ENCODE peak calls at places on chromosomes 5 and 9, in seven cellular contexts. One of them, this sample, is unnamed.

GRCh38 chr9:20320921-20321320 is 301.4 kb downstream of the MLLT3 start:
- DNase-seq in A549: no peak
- DNase-seq in neural crest cell: no peak
- DNase-seq in glutamatergic neuron: no peak
- DNase-seq in neural progenitor cell: no peak
- DNase-seq in H9: no peak
- DNase-seq in Calu3: no peak
- DNase-seq in this sample: no peak

GRCh38 chr5:42612997-42613396 is 143.6 kb upstream of the CCDC152 start:
- DNase-seq in A549: no peak
- DNase-seq in neural crest cell: no peak
- DNase-seq in glutamatergic neuron: no peak
- DNase-seq in neural progenitor cell: no peak
- DNase-seq in H9: no peak
- DNase-seq in Calu3: no peak
- DNase-seq in this sample: no peak

GRCh38 chr5:133679534-133679933 is 67.2 kb upstream of the FSTL4 start:
- DNase-seq in A549: no peak
- DNase-seq in neural crest cell: no peak
- DNase-seq in glutamatergic neuron: no peak
- DNase-seq in neural progenitor cell: no peak
- DNase-seq in H9: no peak
- DNase-seq in Calu3: no peak
- DNase-seq in this sample: no peak

GRCh38 chr5:149367249-149367971 is 9.6 kb downstream of the PCYOX1L start:
- DNase-seq in A549: peak; percentile 82
- DNase-seq in neural crest cell: peak; percentile 77
- DNase-seq in glutamatergic neuron: peak; percentile 81
- DNase-seq in neural progenitor cell: peak; percentile 91
- DNase-seq in H9: peak; percentile 88
- DNase-seq in Calu3: peak; percentile 89
- DNase-seq in this sample: peak; percentile 81

GRCh38 chr9:27549196-27549737 is 19.7 kb upstream of the MOB3B start:
- DNase-seq in A549: no peak
- DNase-seq in neural crest cell: no peak
- DNase-seq in glutamatergic neuron: no peak
- DNase-seq in neural progenitor cell: no peak
- DNase-seq in H9: no peak
- DNase-seq in Calu3: no peak
- DNase-seq in this sample: no peak

GRCh38 chr9:35074791-35075190 is 2.4 kb upstream of the VCP start:
- DNase-seq in A549: no peak
- DNase-seq in neural crest cell: no peak
- DNase-seq in glutamatergic neuron: no peak
- DNase-seq in neural progenitor cell: no peak
- DNase-seq in H9: no peak
- DNase-seq in Calu3: no peak
- DNase-seq in this sample: no peak

GRCh38 chr5:80124519-80124918 is 89.4 kb downstream of the THBS4 start:
- DNase-seq in A549: no peak
- DNase-seq in neural crest cell: no peak
- DNase-seq in glutamatergic neuron: no peak
- DNase-seq in neural progenitor cell: no peak
- DNase-seq in H9: no peak
- DNase-seq in Calu3: no peak
- DNase-seq in this sample: no peak

GRCh38 chr9:78238061-78239038 is 2.5 kb downstream of the CEP78 start:
- DNase-seq in A549: no peak
- DNase-seq in neural crest cell: no peak
- DNase-seq in glutamatergic neuron: no peak
- DNase-seq in neural progenitor cell: peak; percentile 6
- DNase-seq in H9: no peak
- DNase-seq in Calu3: no peak
- DNase-seq in this sample: no peak

GRCh38 chr5:34657550-34657921 is 1.4 kb downstream of the RAI14 start:
- DNase-seq in A549: peak; percentile 33
- DNase-seq in neural crest cell: peak; percentile 22
- DNase-seq in glutamatergic neuron: peak; percentile 69
- DNase-seq in neural progenitor cell: peak; percentile 69
- DNase-seq in H9: no peak
- DNase-seq in Calu3: peak; percentile 15
- DNase-seq in this sample: peak; percentile 50

GRCh38 chr9:135040892-135041291 is 46.6 kb upstream of the OLFM1 start:
- DNase-seq in A549: no peak
- DNase-seq in neural crest cell: no peak
- DNase-seq in glutamatergic neuron: no peak
- DNase-seq in neural progenitor cell: no peak
- DNase-seq in H9: no peak
- DNase-seq in Calu3: no peak
- DNase-seq in this sample: no peak

GRCh38 chr5:33984671-33985124 is at the start of gene SLC45A2:
- DNase-seq in A549: no peak
- DNase-seq in neural crest cell: no peak
- DNase-seq in glutamatergic neuron: no peak
- DNase-seq in neural progenitor cell: no peak
- DNase-seq in H9: no peak
- DNase-seq in Calu3: no peak
- DNase-seq in this sample: no peak

GRCh38 chr5:133049726-133050048 is 2.1 kb upstream of the HSPA4 start:
- DNase-seq in A549: peak; percentile 49
- DNase-seq in neural crest cell: no peak
- DNase-seq in glutamatergic neuron: no peak
- DNase-seq in neural progenitor cell: no peak
- DNase-seq in H9: no peak
- DNase-seq in Calu3: no peak
- DNase-seq in this sample: no peak

GRCh38 chr5:81803812-81804211 is 52.9 kb upstream of the SSBP2 start:
- DNase-seq in A549: no peak
- DNase-seq in neural crest cell: no peak
- DNase-seq in glutamatergic neuron: no peak
- DNase-seq in neural progenitor cell: no peak
- DNase-seq in H9: no peak
- DNase-seq in Calu3: no peak
- DNase-seq in this sample: no peak

GRCh38 chr9:114570742-114571141 is 16.8 kb upstream of the ATP6V1G1 start:
- DNase-seq in A549: no peak
- DNase-seq in neural crest cell: no peak
- DNase-seq in glutamatergic neuron: no peak
- DNase-seq in neural progenitor cell: no peak
- DNase-seq in H9: no peak
- DNase-seq in Calu3: no peak
- DNase-seq in this sample: no peak

GRCh38 chr5:171596391-171596878 is 177.0 kb downstream of the FGF18 start:
- DNase-seq in A549: no peak
- DNase-seq in neural crest cell: no peak
- DNase-seq in glutamatergic neuron: no peak
- DNase-seq in neural progenitor cell: no peak
- DNase-seq in H9: peak; percentile 68
- DNase-seq in Calu3: peak; percentile 62
- DNase-seq in this sample: no peak

GRCh38 chr5:116564756-116565593 is 9.6 kb downstream of the SEMA6A start:
- DNase-seq in A549: no peak
- DNase-seq in neural crest cell: no peak
- DNase-seq in glutamatergic neuron: no peak
- DNase-seq in neural progenitor cell: no peak
- DNase-seq in H9: no peak
- DNase-seq in Calu3: no peak
- DNase-seq in this sample: no peak

GRCh38 chr9:33517373-33517772 is 6.7 kb upstream of the ANKRD18B start:
- DNase-seq in A549: peak; percentile 65
- DNase-seq in neural crest cell: no peak
- DNase-seq in glutamatergic neuron: no peak
- DNase-seq in neural progenitor cell: peak; percentile 39
- DNase-seq in H9: no peak
- DNase-seq in Calu3: peak; percentile 25
- DNase-seq in this sample: no peak

DNA sequence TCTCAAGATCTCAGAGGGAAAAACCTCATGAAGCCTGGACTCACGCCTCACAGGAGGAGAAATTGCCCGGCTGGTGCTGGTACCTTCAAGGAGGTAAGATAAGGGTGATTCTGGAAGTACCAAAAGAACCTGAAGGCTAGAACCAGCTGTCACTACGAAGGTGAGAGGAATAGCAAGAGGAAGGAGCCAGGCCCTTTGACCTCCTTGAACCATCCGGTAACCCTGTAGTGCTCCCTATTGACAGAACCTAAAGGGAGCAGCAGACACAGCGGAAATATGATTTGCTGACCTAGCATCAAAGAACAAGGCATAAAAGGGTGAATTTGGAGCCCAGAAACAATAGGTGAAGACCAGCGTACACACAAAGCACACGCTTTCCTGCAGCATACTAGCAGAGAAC is 92.2 kb downstream of the DOCK8 start:
- DNase-seq in A549: peak; percentile 28
- DNase-seq in neural crest cell: no peak
- DNase-seq in glutamatergic neuron: no peak
- DNase-seq in neural progenitor cell: peak; percentile 13
- DNase-seq in H9: peak; percentile 35
- DNase-seq in Calu3: no peak
- DNase-seq in this sample: no peak
- TF ChIP-seq CTCF in A549: peak; percentile 15
- TF ChIP-seq CTCF in neural crest cell: no peak
- TF ChIP-seq CTCF in glutamatergic neuron: no peak
- TF ChIP-seq CTCF in neural progenitor cell: peak; percentile 26
- TF ChIP-seq CTCF in H9: peak; percentile 59
- TF ChIP-seq CTCF in Calu3: no peak
- TF ChIP-seq CTCF in this sample: no peak

GRCh38 chr5:55694152-55694830 is 17.8 kb downstream of the SLC38A9 start:
- DNase-seq in A549: peak; percentile 77
- DNase-seq in neural crest cell: no peak
- DNase-seq in glutamatergic neuron: no peak
- DNase-seq in neural progenitor cell: peak; percentile 42
- DNase-seq in H9: no peak
- DNase-seq in Calu3: no peak
- DNase-seq in this sample: no peak
- TF ChIP-seq CTCF in A549: peak; percentile 73
- TF ChIP-seq CTCF in neural crest cell: peak; percentile 62
- TF ChIP-seq CTCF in glutamatergic neuron: no peak
- TF ChIP-seq CTCF in neural progenitor cell: peak; percentile 63
- TF ChIP-seq CTCF in H9: peak; percentile 74
- TF ChIP-seq CTCF in Calu3: no peak
- TF ChIP-seq CTCF in this sample: peak; percentile 25

GRCh38 chr5:72402959-72403628 is 82.9 kb downstream of the PTCD2 start:
- DNase-seq in A549: peak; percentile 37
- DNase-seq in neural crest cell: no peak
- DNase-seq in glutamatergic neuron: peak; percentile 31
- DNase-seq in neural progenitor cell: no peak
- DNase-seq in H9: peak; percentile 38
- DNase-seq in Calu3: peak; percentile 5
- DNase-seq in this sample: no peak
- TF ChIP-seq CTCF in A549: peak; percentile 20
- TF ChIP-seq CTCF in neural crest cell: peak; percentile 36
- TF ChIP-seq CTCF in glutamatergic neuron: peak; percentile 50
- TF ChIP-seq CTCF in neural progenitor cell: peak; percentile 46
- TF ChIP-seq CTCF in H9: peak; percentile 73
- TF ChIP-seq CTCF in Calu3: peak; percentile 23
- TF ChIP-seq CTCF in this sample: peak; percentile 20

GRCh38 chr5:123099514-123100151 is 10.6 kb downstream of the PRDM6 start:
- DNase-seq in A549: peak; percentile 60
- DNase-seq in neural crest cell: peak; percentile 38
- DNase-seq in glutamatergic neuron: peak; percentile 62
- DNase-seq in neural progenitor cell: peak; percentile 84
- DNase-seq in H9: peak; percentile 78
- DNase-seq in Calu3: peak; percentile 82
- DNase-seq in this sample: peak; percentile 68
- TF ChIP-seq CTCF in A549: peak; percentile 55
- TF ChIP-seq CTCF in neural crest cell: peak; percentile 46
- TF ChIP-seq CTCF in glutamatergic neuron: no peak
- TF ChIP-seq CTCF in neural progenitor cell: peak; percentile 44
- TF ChIP-seq CTCF in H9: peak; percentile 38
- TF ChIP-seq CTCF in Calu3: peak; percentile 14
- TF ChIP-seq CTCF in this sample: peak; percentile 25

GRCh38 chr5:53991942-53992341 is 318.4 kb downstream of the ARL15 start:
- DNase-seq in A549: peak; percentile 28
- DNase-seq in neural crest cell: no peak
- DNase-seq in glutamatergic neuron: no peak
- DNase-seq in neural progenitor cell: no peak
- DNase-seq in H9: no peak
- DNase-seq in Calu3: no peak
- DNase-seq in this sample: no peak
- TF ChIP-seq CTCF in A549: peak; percentile 22
- TF ChIP-seq CTCF in neural crest cell: peak; percentile 53
- TF ChIP-seq CTCF in glutamatergic neuron: peak; percentile 49
- TF ChIP-seq CTCF in neural progenitor cell: peak; percentile 52
- TF ChIP-seq CTCF in H9: peak; percentile 72
- TF ChIP-seq CTCF in Calu3: no peak
- TF ChIP-seq CTCF in this sample: no peak